ENCODE peak calls at places on chromosomes 6 and 20, in seven cellular contexts. B is activated T-helper 1 cell treated with anti-CD3 and anti-CD28 coated beads, Interleukin-2, amount 50 U/mL, for 16 hours; E is HT-29; G is AG04450; K is choroid plexus epithelial cell; M is activated CD4-positive, alpha-beta T cell treated with anti-CD3 and anti-CD28 coated beads, Interleukin-2, amount 50 U/mL, for 1 hour; V is WTC11. J is an unnamed sample.

GRCh38 chr6:134064461-134064860 is 12.0 kb upstream of the SLC2A12 start:
- DNase-seq in V (no peak), K (no peak), G (no peak), M (no peak), B (no peak), E (no peak), J (no peak)

GRCh38 chr6:47106216-47106615 is 64.1 kb upstream of the ADGRF1 start:
- DNase-seq in K (no peak), B (no peak), V (no peak), M (no peak), E (no peak), G (no peak), J (no peak)

GRCh38 chr6:16669227-16669626 is 92.0 kb downstream of the ATXN1 start:
- DNase-seq in K (peak), E (no peak), G (no peak), V (no peak), B (peak), M (peak), J (peak)

GRCh38 chr20:48034754-48035153 is 249.5 kb upstream of the SULF2 start:
- DNase-seq in B (no peak), V (no peak), K (no peak), E (no peak), G (no peak), M (no peak), J (no peak)

GRCh38 chr6:166157930-166158617 is 9.6 kb downstream of the TBXT start:
- DNase-seq in V (no peak), K (no peak), B (no peak), E (no peak), M (no peak), G (no peak), J (no peak)

GRCh38 chr20:33650753-33651561 is 11.2 kb upstream of the C20orf144 start:
- DNase-seq in E (peak), G (no peak), M (no peak), B (no peak), V (no peak), K (no peak), J (no peak)

GRCh38 chr6:162543221-162543620 is 184.3 kb downstream of the PRKN start:
- DNase-seq in B (no peak), M (no peak), K (no peak), V (peak), G (no peak), E (no peak), J (no peak)

GRCh38 chr6:149503276-149503675 is 18.5 kb upstream of the ZC3H12D start:
- DNase-seq in E (no peak), G (no peak), B (no peak), V (no peak), M (no peak), K (no peak), J (no peak)

GRCh38 chr20:62606551-62607201 is 35.6 kb upstream of the SLCO4A1 start:
- DNase-seq in B (no peak), V (peak), E (no peak), M (no peak), K (peak), G (no peak), J (no peak)

GRCh38 chr6:159053781-159054398 is 9.1 kb upstream of the TAGAP start:
- DNase-seq in M (no peak), E (no peak), B (no peak), K (no peak), G (no peak), V (no peak), J (no peak)

GRCh38 chr20:6956574-6956973 is 189.1 kb downstream of the BMP2 start:
- DNase-seq in B (no peak), K (peak), M (no peak), G (no peak), E (no peak), V (no peak), J (peak)

GRCh38 chr6:41713161-41713649 is 22.2 kb downstream of the TFEB start:
- DNase-seq in K (no peak), G (no peak), V (no peak), E (peak), M (no peak), B (no peak), J (peak)

GRCh38 chr6:169396554-169397163 is 143.0 kb upstream of the THBS2 start:
- DNase-seq in G (no peak), K (no peak), M (no peak), B (no peak), V (no peak), E (no peak), J (no peak)

GRCh38 chr20:34538671-34539123 is 19.8 kb upstream of the MAP1LC3A start:
- DNase-seq in G (no peak), E (peak), B (no peak), K (peak), M (peak), V (peak), J (peak)

GRCh38 chr6:7215140-7215539 is 97.9 kb downstream of the SSR1 start:
- DNase-seq in K (peak), B (no peak), E (no peak), V (no peak), M (no peak), G (no peak), J (peak)

GRCh38 chr20:47126709-47127108 is 229.8 kb downstream of the ZMYND8 start:
- DNase-seq in G (no peak), E (no peak), M (no peak), K (peak), V (no peak), B (no peak), J (peak)

J was measured in astrocyte of the spinal cord.